ENCODE peak calls at places on chromosomes 11 and 22, in seven cellular contexts. I, A, K, P, J, D and O are unnamed samples.

GRCh38 chr22:36641902-36642640 is 61.5 kb downstream of the CACNG2 start:
- DNase-seq in A (peak), D (no peak), I (no peak), K (no peak), P (no peak), J (no peak), O (no peak)

GRCh38 chr11:122209619-122210377 is 93.8 kb upstream of the BLID start:
- DNase-seq in I (peak), P (no peak), K (peak), D (no peak), J (no peak), A (peak), O (peak)

GRCh38 chr11:100832851-100833250 is 145.8 kb downstream of the ARHGAP42 start:
- DNase-seq in A (no peak), D (no peak), K (no peak), P (no peak), I (no peak), J (no peak), O (no peak)

GRCh38 chr22:34427841-34428240 is 507.6 kb upstream of the LARGE1 start:
- DNase-seq in D (no peak), J (no peak), A (no peak), I (no peak), K (no peak), P (no peak), O (no peak)

GRCh38 chr11:15716550-15716949 is 601.8 kb downstream of the INSC start:
- DNase-seq in K (no peak), J (no peak), I (no peak), P (no peak), D (peak), A (peak), O (peak)

GRCh38 chr11:61680622-61681191 is 516 bp downstream of the DAGLA start:
- DNase-seq in J (no peak), K (no peak), P (no peak), A (no peak), I (no peak), D (peak), O (no peak)

GRCh38 chr11:75524576-75525432 is 937 bp downstream of the GDPD5 start:
- DNase-seq in J (peak), K (no peak), D (peak), P (peak), A (no peak), I (no peak), O (no peak)

GRCh38 chr22:49992921-49993648 is 19.5 kb downstream of the IL17REL start:
- DNase-seq in I (no peak), D (peak), P (peak), A (peak), K (peak), J (peak), O (peak)

GRCh38 chr22:41526802-41527799 is 17.2 kb downstream of the POLR3H start:
- DNase-seq in D (peak), J (peak), A (no peak), K (peak), P (peak), I (peak), O (no peak)

GRCh38 chr11:80365315-80365714 is 924.5 kb upstream of the TENM4 start:
- DNase-seq in A (no peak), K (no peak), J (no peak), P (no peak), I (no peak), D (no peak), O (no peak)

GRCh38 chr22:49365910-49366309 is 461.8 kb downstream of the BRD1 start:
- DNase-seq in P (no peak), I (no peak), K (no peak), D (no peak), J (no peak), A (no peak), O (no peak)

GRCh38 chr22:37567991-37568390 is 7.7 kb downstream of the CDC42EP1 start:
- DNase-seq in D (no peak), J (no peak), K (no peak), P (no peak), I (no peak), A (no peak), O (no peak)

GRCh38 chr11:8608646-8609045 is 14.6 kb upstream of the STK33 start:
- DNase-seq in J (no peak), K (no peak), D (peak), P (no peak), A (peak), I (no peak), O (peak)

GRCh38 chr11:95499516-95500135 is 268.6 kb upstream of the SESN3 start:
- DNase-seq in A (no peak), P (no peak), I (no peak), J (no peak), D (no peak), K (no peak), O (no peak)

GRCh38 chr11:94678901-94679300 is 89.3 kb upstream of the AMOTL1 start:
- DNase-seq in K (no peak), A (no peak), I (no peak), D (no peak), P (no peak), J (no peak), O (no peak)

GRCh38 chr11:29119691-29120328 is 897.0 kb downstream of the KCNA4 start:
- DNase-seq in I (no peak), K (no peak), P (no peak), A (peak), J (peak), D (no peak), O (peak)

GRCh38 chr11:57515332-57516060 is at the start of gene SLC43A1:
- DNase-seq in D (peak), J (peak), P (peak), K (peak), A (peak), I (peak), O (peak)

GRCh38 chr22:37313376-37314314 is 31.3 kb downstream of the CYTH4 start:
- DNase-seq in K (no peak), A (no peak), P (no peak), I (no peak), D (no peak), J (no peak), O (no peak)

GRCh38 chr11:134273317-134273712 is 2.9 kb upstream of the GLB1L3 start:
- DNase-seq in J (no peak), K (no peak), I (no peak), A (no peak), P (no peak), D (no peak), O (no peak)

GRCh38 chr11:7597620-7598019 is 75.7 kb downstream of the CYB5R2 start:
- DNase-seq in P (no peak), I (no peak), J (no peak), D (no peak), K (peak), A (no peak), O (no peak)

GRCh38 chr22:42283288-42284229 is 13.1 kb upstream of the TCF20 start:
- DNase-seq in I (peak), K (no peak), J (no peak), D (peak), A (no peak), P (no peak), O (no peak)

GRCh38 chr22:44210721-44211120 is 30.0 kb downstream of the PARVG start:
- DNase-seq in A (peak), I (no peak), D (peak), J (no peak), K (no peak), P (no peak), O (peak)

GRCh38 chr11:10326080-10326964 is 21.4 kb downstream of the ADM start:
- DNase-seq in J (no peak), D (peak), P (no peak), I (no peak), A (no peak), K (peak), O (peak)

GRCh38 chr22:19367763-19368367 is 63.7 kb downstream of the HIRA start:
- DNase-seq in K (no peak), I (no peak), P (no peak), A (no peak), D (no peak), J (no peak), O (no peak)

GRCh38 chr22:19371893-19372292 is 59.6 kb downstream of the HIRA start:
- DNase-seq in J (no peak), D (no peak), K (no peak), A (no peak), I (no peak), P (no peak), O (no peak)

GRCh38 chr22:19373450-19373849 is 58.1 kb downstream of the HIRA start:
- DNase-seq in D (no peak), A (no peak), I (no peak), J (no peak), P (no peak), K (no peak), O (no peak)

GRCh38 chr22:19374410-19374809 is 57.1 kb downstream of the HIRA start:
- DNase-seq in P (no peak), A (no peak), K (no peak), I (no peak), J (no peak), D (no peak), O (no peak)

DNA sequence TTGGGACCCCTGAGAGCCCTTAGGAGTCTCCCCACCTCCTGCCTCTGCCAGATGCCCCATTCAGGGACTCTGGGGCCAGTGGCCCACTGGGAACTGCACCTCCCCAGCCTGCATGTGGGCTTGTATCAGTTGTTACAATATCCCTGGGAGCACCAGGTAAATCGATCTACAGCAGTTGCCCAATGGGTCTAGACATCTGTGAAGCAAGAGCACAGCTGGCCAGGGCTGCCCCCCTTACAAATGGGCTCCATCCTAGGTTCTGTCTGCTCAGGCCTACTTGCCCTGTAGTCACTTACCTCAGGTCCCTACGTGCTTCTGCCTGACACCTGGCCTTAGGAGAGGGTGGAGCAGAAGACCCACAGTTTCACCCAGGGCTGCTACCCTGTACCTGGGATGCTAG is 62.7 kb downstream of the HIRA start:
- DNase-seq in P (no peak), A (no peak), D (no peak), J (no peak), K (no peak), I (no peak), O (no peak)
- TF ChIP-seq CTCF in P (no peak), A (no peak), D (no peak), J (no peak), K (no peak), I (no peak), O (no peak)

DNA sequence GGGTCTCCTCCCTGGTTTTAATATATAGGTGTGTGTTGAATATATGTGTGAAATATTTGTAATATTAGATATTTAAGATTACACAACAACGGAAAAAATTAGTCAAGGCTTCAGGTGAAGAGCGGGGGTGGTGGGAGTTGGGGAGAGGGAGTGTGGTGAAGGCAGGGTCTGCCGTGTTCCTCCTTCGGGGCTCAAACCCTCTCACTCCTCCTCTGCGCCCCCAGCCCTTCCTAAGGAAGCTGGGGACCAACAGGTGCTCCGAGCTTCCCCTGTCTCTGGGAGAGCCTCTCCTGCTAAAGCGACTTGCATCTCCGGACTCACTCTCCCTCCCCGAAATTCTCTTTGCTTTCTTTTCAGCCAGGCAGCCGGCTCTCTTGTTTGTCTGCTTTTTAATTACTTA is 950 bp upstream of the CADM1 start:
- DNase-seq in J (peak), A (no peak), D (no peak), K (no peak), I (peak), P (no peak), O (no peak)
- H3K4me3 ChIP-seq in J (peak), A (no peak), D (peak), K (no peak), I (peak), P (peak), O (peak)

GRCh38 chr11:114819028-114819427 is 140.7 kb downstream of the NXPE2 start:
- DNase-seq in D (peak), P (no peak), A (no peak), I (no peak), J (no peak), K (no peak), O (no peak)

GRCh38 chr11:114821626-114822025 is 143.3 kb downstream of the NXPE2 start:
- DNase-seq in I (no peak), P (no peak), K (no peak), A (no peak), D (peak), J (no peak), O (no peak)

GRCh38 chr11:114820621-114821020 is 142.3 kb downstream of the NXPE2 start:
- DNase-seq in J (no peak), K (no peak), P (no peak), I (no peak), D (peak), A (no peak), O (no peak)

GRCh38 chr11:114818382-114818781 is 140.1 kb downstream of the NXPE2 start:
- DNase-seq in K (no peak), D (peak), J (no peak), I (no peak), A (no peak), P (no peak), O (no peak)

GRCh38 chr11:114822038-114822437 is 143.7 kb downstream of the NXPE2 start:
- DNase-seq in P (no peak), K (no peak), A (no peak), I (no peak), D (peak), J (no peak), O (no peak)
- TF ChIP-seq CTCF in P (no peak), K (no peak), A (no peak), I (no peak), D (no peak), J (no peak), O (no peak)

DNA sequence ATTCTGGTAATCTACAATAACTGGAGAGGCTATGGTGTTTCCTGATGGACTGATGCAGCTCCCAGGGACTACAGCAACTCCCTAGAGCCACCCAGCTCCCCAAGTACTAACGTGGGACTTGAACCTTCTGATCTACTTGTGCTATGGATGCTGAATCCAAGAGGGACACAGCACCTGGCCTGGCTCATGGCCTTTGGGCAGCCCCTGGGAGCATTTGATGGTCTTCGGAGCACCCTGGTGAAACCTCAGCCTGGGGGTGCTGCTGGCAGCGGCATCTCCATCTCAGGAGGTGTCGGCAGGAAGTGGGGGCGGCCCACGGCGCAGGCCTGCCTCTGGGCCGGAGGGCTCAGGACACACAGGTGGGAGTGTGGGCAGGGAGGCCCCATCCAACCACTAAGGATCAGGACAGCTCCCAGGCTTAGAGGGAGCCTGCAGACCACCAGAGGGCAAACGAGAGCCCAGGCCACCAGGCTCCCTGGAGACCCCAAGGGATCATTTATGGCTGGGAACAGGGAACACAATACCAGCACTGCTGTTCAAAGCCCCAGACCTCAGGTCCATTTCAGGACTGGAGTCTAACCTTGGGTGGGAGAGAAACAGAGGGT is 8.7 kb downstream of the EHD1 start:
- DNase-seq in D (peak), I (no peak), K (no peak), J (no peak), A (no peak), P (no peak), O (no peak)
- H3K4me3 ChIP-seq in D (no peak), I (no peak), K (no peak), J (peak), A (no peak), P (peak), O (no peak)

DNA sequence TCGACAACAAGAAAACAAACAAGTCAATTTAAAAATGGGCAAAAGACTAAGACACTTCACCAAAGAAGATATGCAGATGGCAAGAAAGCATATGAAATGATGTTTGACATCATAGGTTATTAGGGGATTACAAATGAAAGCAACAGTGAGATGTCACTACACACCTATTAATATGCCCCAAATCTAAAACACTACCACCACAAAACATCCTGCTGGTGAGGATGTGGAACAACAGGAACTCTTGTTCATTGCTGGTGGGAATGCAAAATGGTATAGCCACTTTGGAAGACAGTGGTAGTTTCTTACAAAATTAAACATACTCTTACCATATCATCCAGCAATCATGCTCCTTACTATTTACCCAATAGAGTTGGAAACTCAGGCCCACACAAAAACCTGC is 29.0 kb downstream of the PRRG4 start:
- DNase-seq in A (no peak), J (no peak), D (no peak), I (no peak), P (no peak), K (no peak), O (no peak)
- TF ChIP-seq CTCF in A (peak), J (no peak), D (peak), I (no peak), P (no peak), K (no peak), O (peak)

GRCh38 chr11:68854273-68854958 is 12.7 kb upstream of the CPT1A start:
- DNase-seq in K (no peak), I (no peak), P (no peak), D (no peak), A (no peak), J (no peak), O (no peak)
- H3K4me3 ChIP-seq in K (no peak), I (peak), P (no peak), D (peak), A (no peak), J (peak), O (no peak)

GRCh38 chr11:118263694-118264567 is at the start of gene MPZL2:
- DNase-seq in I (no peak), K (peak), D (peak), P (no peak), A (no peak), J (no peak), O (no peak)
- TF ChIP-seq CTCF in I (no peak), K (peak), D (peak), P (peak), A (no peak), J (no peak), O (no peak)

GRCh38 chr11:126305699-126306098 is 1.8 kb downstream of the DCPS start:
- DNase-seq in J (no peak), K (no peak), I (no peak), D (no peak), A (no peak), P (peak), O (no peak)
- H3K4me3 ChIP-seq in J (no peak), K (no peak), I (no peak), D (no peak), A (no peak), P (no peak), O (no peak)

DNA sequence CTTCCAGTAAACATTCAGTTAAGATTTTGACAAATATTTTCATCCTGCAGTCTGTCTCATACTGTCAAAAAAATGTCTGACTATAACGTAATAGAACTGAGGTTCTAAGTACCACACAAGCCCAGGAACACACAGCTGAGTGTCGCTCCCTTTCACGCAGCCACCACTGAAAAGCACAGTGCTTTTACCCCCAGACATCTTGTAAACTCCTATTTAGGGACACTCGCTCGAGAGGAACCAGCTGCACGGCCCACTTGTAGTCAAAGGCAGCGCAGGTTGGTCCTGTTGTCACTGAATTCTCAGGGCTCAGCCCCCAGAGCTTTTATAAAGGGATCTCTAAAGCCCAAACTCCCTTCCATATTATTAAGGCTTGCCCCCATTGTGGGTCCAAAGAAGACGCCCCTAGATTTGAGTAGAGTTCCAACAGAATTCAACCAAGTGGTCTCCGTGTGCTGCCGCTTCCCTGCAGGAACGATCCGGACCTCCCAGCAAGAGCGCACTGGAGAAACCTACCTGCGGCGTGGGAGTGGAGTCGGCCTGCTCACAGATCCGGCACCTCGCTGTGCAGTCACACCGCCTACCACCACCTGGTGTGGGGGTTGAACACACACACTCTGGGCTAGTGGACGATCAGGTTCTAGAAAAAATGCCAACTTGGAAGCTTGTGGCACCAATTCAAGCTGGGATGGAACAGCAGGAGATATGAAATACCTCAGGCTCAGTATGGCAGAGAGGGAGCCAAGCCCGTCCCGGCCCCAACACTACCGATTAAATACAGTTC is 23.4 kb downstream of the ASPHD2 start:
- DNase-seq in P (no peak), D (no peak), A (no peak), J (no peak), K (no peak), I (no peak), O (no peak)
- TF ChIP-seq CTCF in P (no peak), D (no peak), A (no peak), J (no peak), K (no peak), I (no peak), O (no peak)